ENCODE peak calls at places on chromosome 18, in seven cellular contexts. F is stimulated activated CD8-positive, alpha-beta memory T cell treated with anti-CD3 and anti-CD28 coated beads, Interleukin-15, amount 100 ng/mL, for 24 hours; L is activated T-helper 1 cell treated with anti-CD3 and anti-CD28 coated beads, Interleukin-2, amount 50 U/mL, for 16 hours; C is NCI-H526; E is stimulated activated CD4-positive, alpha-beta T cell treated with anti-CD3 and anti-CD28 coated beads, Interleukin-4, amount 100 ng/mL, for 4 hours; Q is T-helper 1 cell; J is tibial artery. K is an unnamed sample.

GRCh38 chr18:58649966-58650816 is 21.1 kb upstream of the MALT1 start:
- DNase-seq in F (no peak), L (no peak), C (no peak), E (no peak), Q (peak), J (no peak), K (no peak)

GRCh38 chr18:49677081-49677480 is 115.2 kb downstream of the LIPG start:
- DNase-seq in F (no peak), L (no peak), C (no peak), E (no peak), Q (no peak), J (no peak), K (no peak)

GRCh38 chr18:50075772-50076171 is 119.2 kb downstream of the MYO5B start:
- DNase-seq in F (no peak), L (no peak), C (no peak), E (no peak), Q (no peak), J (no peak), K (no peak)

GRCh38 chr18:42018831-42019230 is 63.8 kb downstream of the PIK3C3 start:
- DNase-seq in F (no peak), L (no peak), C (no peak), E (no peak), Q (no peak), J (no peak), K (no peak)

GRCh38 chr18:67582488-67582887 is 66.0 kb upstream of the DSEL start:
- DNase-seq in F (no peak), L (no peak), C (no peak), E (no peak), Q (no peak), J (no peak), K (no peak)

GRCh38 chr18:41324934-41325333 is 630.1 kb upstream of the PIK3C3 start:
- DNase-seq in F (no peak), L (no peak), C (no peak), E (no peak), Q (no peak), J (no peak), K (no peak)

GRCh38 chr18:35460719-35461118 is 37.0 kb downstream of the INO80C start:
- DNase-seq in F (no peak), L (no peak), C (no peak), E (no peak), Q (no peak), J (no peak), K (no peak)

GRCh38 chr18:25464211-25464610 is 112.2 kb upstream of the ZNF521 start:
- DNase-seq in F (no peak), L (no peak), C (no peak), E (no peak), Q (no peak), J (no peak), K (no peak)

GRCh38 chr18:75475228-75475627 is 47.7 kb upstream of the SMIM21 start:
- DNase-seq in F (no peak), L (no peak), C (no peak), E (no peak), Q (no peak), J (no peak), K (no peak)

GRCh38 chr18:65750421-65751144 is at the start of gene CDH7:
- DNase-seq in F (no peak), L (no peak), C (no peak), E (no peak), Q (no peak), J (no peak), K (peak)

GRCh38 chr18:61765097-61765496 is 127.7 kb downstream of the RNF152 start:
- DNase-seq in F (no peak), L (no peak), C (no peak), E (no peak), Q (no peak), J (no peak), K (no peak)

GRCh38 chr18:63342206-63342605 is 22.6 kb upstream of the BCL2 start:
- DNase-seq in F (no peak), L (no peak), C (peak), E (no peak), Q (peak), J (no peak), K (no peak)

GRCh38 chr18:44715245-44715644 is 34.6 kb downstream of the SETBP1 start:
- DNase-seq in F (no peak), L (no peak), C (no peak), E (no peak), Q (no peak), J (peak), K (no peak)

GRCh38 chr18:46656326-46657114 is 500 bp downstream of the LOXHD1 start:
- DNase-seq in F (no peak), L (no peak), C (no peak), E (no peak), Q (no peak), J (no peak), K (no peak)

GRCh38 chr18:58866261-58867232 is 1.9 kb downstream of the ZNF532 start:
- DNase-seq in F (no peak), L (no peak), C (no peak), E (no peak), Q (no peak), J (peak), K (no peak)

GRCh38 chr18:62556397-62556796 is 33.6 kb downstream of the ZCCHC2 start:
- DNase-seq in F (no peak), L (no peak), C (no peak), E (no peak), Q (no peak), J (no peak), K (no peak)

GRCh38 chr18:72848534-72849237 is 19.1 kb downstream of the NETO1 start:
- DNase-seq in F (no peak), L (no peak), C (no peak), E (no peak), Q (no peak), J (no peak), K (no peak)

GRCh38 chr18:10391506-10391905 is 62.9 kb upstream of the APCDD1 start:
- DNase-seq in F (no peak), L (no peak), C (no peak), E (no peak), Q (no peak), J (no peak), K (no peak)

GRCh38 chr18:23668731-23669130 is 6.0 kb upstream of the ANKRD29 start:
- DNase-seq in F (no peak), L (no peak), C (no peak), E (no peak), Q (no peak), J (no peak), K (no peak)

GRCh38 chr18:45254683-45255082 is 360.6 kb upstream of the SLC14A2 start:
- DNase-seq in F (no peak), L (no peak), C (no peak), E (no peak), Q (no peak), J (peak), K (no peak)

GRCh38 chr18:46053368-46054095 is 18.5 kb downstream of the PSTPIP2 start:
- DNase-seq in F (no peak), L (no peak), C (no peak), E (no peak), Q (no peak), J (no peak), K (no peak)

GRCh38 chr18:75070625-75071483 is 138.1 kb downstream of the PTGR3 start:
- DNase-seq in F (peak), L (peak), C (no peak), E (peak), Q (peak), J (no peak), K (peak)

GRCh38 chr18:11996907-11997306 is 15.6 kb downstream of the IMPA2 start:
- DNase-seq in F (no peak), L (no peak), C (no peak), E (no peak), Q (no peak), J (no peak), K (no peak)

GRCh38 chr18:35131387-35132283 is 90.4 kb downstream of the MAPRE2 start:
- DNase-seq in F (no peak), L (no peak), C (no peak), E (no peak), Q (no peak), J (no peak), K (no peak)

GRCh38 chr18:26646897-26647296 is 98.5 kb upstream of the KCTD1 start:
- DNase-seq in F (no peak), L (no peak), C (no peak), E (no peak), Q (no peak), J (no peak), K (no peak)

GRCh38 chr18:2880473-2880872 is 33.7 kb downstream of the EMILIN2 start:
- DNase-seq in F (no peak), L (no peak), C (no peak), E (no peak), Q (no peak), J (no peak), K (no peak)

GRCh38 chr18:8380926-8381325 is 228.3 kb upstream of the RAB12 start:
- DNase-seq in F (no peak), L (no peak), C (no peak), E (no peak), Q (no peak), J (no peak), K (no peak)

GRCh38 chr18:59249186-59249774 is 24.0 kb downstream of the RAX start:
- DNase-seq in F (no peak), L (no peak), C (peak), E (no peak), Q (no peak), J (no peak), K (peak)

GRCh38 chr18:59005266-59005665 is 134.4 kb upstream of the SEC11C start:
- DNase-seq in F (no peak), L (no peak), C (no peak), E (no peak), Q (no peak), J (peak), K (no peak)

GRCh38 chr18:63974991-63975390 is 5.1 kb downstream of the SERPINB8 start:
- DNase-seq in F (no peak), L (no peak), C (no peak), E (no peak), Q (no peak), J (no peak), K (no peak)

GRCh38 chr18:12726774-12727550 is 24.1 kb downstream of the PSMG2 start:
- DNase-seq in F (peak), L (peak), C (peak), E (peak), Q (peak), J (no peak), K (peak)